ENCODE peak calls at places on chromosomes 4 and X, in eight cellular contexts. X, K, B, W, E, Q, Y and L are unnamed samples.

GRCh38 chrX:55623100-55623499 is at the start of gene FOXR2:
- DNase-seq in X (no peak), K (no peak), B (no peak), W (no peak), E (no peak), Q (no peak), Y (no peak), L (no peak)

GRCh38 chr4:143351149-143351691 is 14.5 kb downstream of the GAB1 start:
- DNase-seq in X (no peak), K (no peak), B (no peak), W (no peak), E (no peak), Q (no peak), Y (no peak), L (peak)

GRCh38 chr4:43456383-43456782 is 563.9 kb downstream of the GRXCR1 start:
- DNase-seq in X (no peak), K (peak), B (peak), W (peak), E (no peak), Q (no peak), Y (no peak), L (no peak)

GRCh38 chr4:140703463-140703862 is 52.7 kb downstream of the TBC1D9 start:
- DNase-seq in X (no peak), K (no peak), B (peak), W (peak), E (no peak), Q (no peak), Y (no peak), L (no peak)

GRCh38 chrX:25968920-25969319 is 169.2 kb upstream of the MAGEB18 start:
- DNase-seq in X (no peak), K (no peak), B (peak), W (peak), E (peak), Q (no peak), Y (no peak), L (peak)

GRCh38 chr4:184807797-184808718 is 17.7 kb downstream of the ACSL1 start:
- DNase-seq in X (no peak), K (no peak), B (peak), W (peak), E (no peak), Q (no peak), Y (no peak), L (no peak)

GRCh38 chr4:67291639-67292038 is 253.7 kb downstream of the CENPC start:
- DNase-seq in X (no peak), K (no peak), B (no peak), W (no peak), E (no peak), Q (no peak), Y (no peak), L (no peak)

GRCh38 chrX:45748443-45748842 is 547.8 kb upstream of the DIPK2B start:
- DNase-seq in X (no peak), K (no peak), B (peak), W (no peak), E (no peak), Q (no peak), Y (no peak), L (no peak)

GRCh38 chr4:21656832-21657231 is 291.7 kb downstream of the KCNIP4 start:
- DNase-seq in X (no peak), K (peak), B (peak), W (peak), E (no peak), Q (no peak), Y (no peak), L (no peak)

GRCh38 chr4:154626793-154627484 is 14.5 kb upstream of the FGG start:
- DNase-seq in X (peak), K (no peak), B (peak), W (peak), E (peak), Q (peak), Y (peak), L (peak)

GRCh38 chr4:67929447-67929846 is 33.8 kb downstream of the TMPRSS11A start:
- DNase-seq in X (no peak), K (no peak), B (peak), W (no peak), E (no peak), Q (no peak), Y (no peak), L (no peak)

GRCh38 chrX:149618871-149619270 is 12.7 kb downstream of the TMEM185A start:
- DNase-seq in X (no peak), K (no peak), B (no peak), W (no peak), E (no peak), Q (no peak), Y (no peak), L (no peak)

GRCh38 chr4:128565565-128566186 is 243.8 kb upstream of the JADE1 start:
- DNase-seq in X (peak), K (no peak), B (peak), W (peak), E (peak), Q (no peak), Y (peak), L (peak)

GRCh38 chr4:2290488-2290887 is 28.6 kb upstream of the MXD4 start:
- DNase-seq in X (no peak), K (no peak), B (no peak), W (no peak), E (no peak), Q (no peak), Y (no peak), L (no peak)

GRCh38 chrX:19747672-19748610 is 139.5 kb downstream of the SH3KBP1 start:
- DNase-seq in X (peak), K (no peak), B (no peak), W (no peak), E (no peak), Q (peak), Y (peak), L (no peak)

GRCh38 chr4:6282247-6282646 is 12.6 kb downstream of the WFS1 start:
- DNase-seq in X (no peak), K (no peak), B (peak), W (peak), E (no peak), Q (no peak), Y (no peak), L (no peak)

GRCh38 chr4:8525383-8526120 is 54.6 kb upstream of the GPR78 start:
- DNase-seq in X (no peak), K (no peak), B (peak), W (peak), E (no peak), Q (no peak), Y (no peak), L (no peak)

GRCh38 chrX:40938418-40938817 is 146.8 kb upstream of the USP9X start:
- DNase-seq in X (no peak), K (no peak), B (peak), W (no peak), E (no peak), Q (no peak), Y (no peak), L (no peak)

GRCh38 chr4:147284218-147284617 is 196.7 kb upstream of the EDNRA start:
- DNase-seq in X (no peak), K (no peak), B (peak), W (no peak), E (no peak), Q (no peak), Y (no peak), L (no peak)

GRCh38 chrX:153610834-153611209 is 11.9 kb upstream of the CCNQ start:
- DNase-seq in X (no peak), K (no peak), B (no peak), W (no peak), E (no peak), Q (no peak), Y (no peak), L (no peak)

GRCh38 chr4:105895609-105896460 is 564 bp downstream of the NPNT start:
- DNase-seq in X (peak), K (no peak), B (peak), W (no peak), E (peak), Q (no peak), Y (peak), L (peak)

GRCh38 chrX:33053001-33053400 is 158.3 kb downstream of the DMD start:
- DNase-seq in X (no peak), K (no peak), B (no peak), W (no peak), E (no peak), Q (no peak), Y (no peak), L (no peak)

GRCh38 chrX:53695901-53696300 is 9.4 kb upstream of the HUWE1 start:
- DNase-seq in X (no peak), K (no peak), B (no peak), W (no peak), E (no peak), Q (no peak), Y (no peak), L (peak)

GRCh38 chrX:13762015-13762414 is 27.5 kb downstream of the OFD1 start:
- DNase-seq in X (no peak), K (no peak), B (no peak), W (no peak), E (no peak), Q (no peak), Y (no peak), L (no peak)

GRCh38 chrX:78946178-78946896 is 1.1 kb downstream of the P2RY10 start:
- DNase-seq in X (no peak), K (no peak), B (no peak), W (no peak), E (no peak), Q (no peak), Y (no peak), L (no peak)

GRCh38 chr4:130356873-130357272 is 1260.9 kb downstream of the C4orf33 start:
- DNase-seq in X (no peak), K (no peak), B (no peak), W (no peak), E (no peak), Q (no peak), Y (no peak), L (no peak)

GRCh38 chrX:106615041-106615440 is 3.3 kb downstream of the RADX start:
- DNase-seq in X (no peak), K (no peak), B (no peak), W (no peak), E (no peak), Q (no peak), Y (no peak), L (no peak)

GRCh38 chr4:188403272-188403671 is 264.0 kb downstream of the TRIML1 start:
- DNase-seq in X (no peak), K (no peak), B (no peak), W (no peak), E (no peak), Q (no peak), Y (no peak), L (peak)

GRCh38 chrX:42680651-42681050 is 97.3 kb downstream of the PPP1R2C start:
- DNase-seq in X (no peak), K (no peak), B (peak), W (peak), E (peak), Q (no peak), Y (no peak), L (no peak)

GRCh38 chr4:4761128-4761991 is 98.1 kb upstream of the MSX1 start:
- DNase-seq in X (no peak), K (no peak), B (peak), W (no peak), E (peak), Q (no peak), Y (no peak), L (no peak)
- TF ChIP-seq CTCF in X (no peak), K (peak), B (peak), W (no peak), E (peak), Q (no peak), Y (no peak), L (peak)

GRCh38 chrX:17529349-17529748 is 154.3 kb downstream of the NHS start:
- DNase-seq in X (no peak), K (no peak), B (no peak), W (no peak), E (no peak), Q (no peak), Y (no peak), L (no peak)

GRCh38 chrX:17531500-17531899 is 156.5 kb downstream of the NHS start:
- DNase-seq in X (no peak), K (no peak), B (no peak), W (no peak), E (no peak), Q (no peak), Y (no peak), L (no peak)

GRCh38 chrX:17537652-17538301 is 162.8 kb downstream of the NHS start:
- DNase-seq in X (no peak), K (no peak), B (no peak), W (no peak), E (peak), Q (no peak), Y (peak), L (no peak)

GRCh38 chrX:17535229-17535628 is 160.2 kb downstream of the NHS start:
- DNase-seq in X (no peak), K (no peak), B (peak), W (peak), E (peak), Q (peak), Y (peak), L (no peak)
- TF ChIP-seq CTCF in X (peak), K (peak), B (peak), W (peak), E (peak), Q (no peak), Y (peak), L (no peak)

DNA sequence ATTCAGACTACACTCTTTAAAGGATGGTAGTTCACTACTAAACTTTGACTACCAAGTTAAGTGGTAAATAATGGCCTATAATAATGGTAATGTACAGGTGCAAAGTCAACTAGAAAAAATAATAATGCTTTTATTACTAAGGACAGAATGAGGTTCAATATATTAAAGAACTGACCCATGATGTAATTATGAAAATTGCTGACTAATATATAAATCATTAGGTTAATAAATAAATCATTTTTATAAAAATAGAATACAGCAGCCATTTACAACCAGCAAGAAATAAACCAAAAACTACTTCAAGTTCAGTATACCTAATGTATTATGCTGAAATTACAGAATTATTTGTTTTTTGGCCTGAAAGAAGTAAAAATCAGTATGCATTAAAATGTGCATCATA is 577.2 kb downstream of the PPARGC1A start:
- DNase-seq in X (no peak), K (no peak), B (no peak), W (no peak), E (no peak), Q (no peak), Y (no peak), L (no peak)
- TF ChIP-seq CTCF in X (no peak), K (no peak), B (no peak), W (no peak), E (no peak), Q (no peak), Y (no peak), L (no peak)

DNA sequence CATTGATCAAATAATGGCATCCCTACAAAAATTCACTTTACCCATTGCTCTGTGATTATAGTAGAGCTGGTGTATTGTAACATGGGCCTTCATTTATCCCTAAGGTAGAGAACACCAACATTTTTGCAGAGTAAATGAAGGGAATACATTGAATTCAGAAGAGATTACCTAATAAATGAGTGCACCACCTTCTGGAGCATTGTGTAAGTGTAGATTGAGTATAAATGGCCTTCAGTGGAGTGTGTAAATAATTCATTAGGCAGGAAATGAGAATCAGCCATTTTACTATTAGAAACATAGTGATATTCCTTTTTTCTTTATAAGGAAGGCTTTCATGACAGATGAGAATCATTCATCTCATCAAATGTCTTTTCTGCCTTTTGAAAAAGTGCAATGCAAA is 155.8 kb downstream of the FAM47B start:
- DNase-seq in X (no peak), K (no peak), B (peak), W (no peak), E (no peak), Q (no peak), Y (no peak), L (no peak)
- TF ChIP-seq CTCF in X (no peak), K (peak), B (no peak), W (no peak), E (no peak), Q (no peak), Y (no peak), L (no peak)

GRCh38 chrX:117996918-117997480 is 119.6 kb downstream of the KLHL13 start:
- DNase-seq in X (no peak), K (no peak), B (peak), W (peak), E (no peak), Q (no peak), Y (no peak), L (no peak)
- TF ChIP-seq CTCF in X (peak), K (peak), B (no peak), W (peak), E (no peak), Q (no peak), Y (peak), L (no peak)

GRCh38 chr4:132737344-132737743 is 411.8 kb upstream of the PCDH10 start:
- DNase-seq in X (no peak), K (no peak), B (no peak), W (no peak), E (no peak), Q (no peak), Y (no peak), L (peak)
- TF ChIP-seq CTCF in X (no peak), K (no peak), B (no peak), W (no peak), E (no peak), Q (no peak), Y (no peak), L (no peak)

GRCh38 chrX:81957318-81957717 is 755.4 kb downstream of the SH3BGRL start:
- DNase-seq in X (no peak), K (no peak), B (peak), W (no peak), E (no peak), Q (no peak), Y (no peak), L (no peak)

GRCh38 chrX:81957900-81958545 is 756.1 kb downstream of the SH3BGRL start:
- DNase-seq in X (no peak), K (no peak), B (no peak), W (no peak), E (no peak), Q (no peak), Y (no peak), L (no peak)
- TF ChIP-seq CTCF in X (peak), K (no peak), B (no peak), W (no peak), E (no peak), Q (no peak), Y (peak), L (peak)

DNA sequence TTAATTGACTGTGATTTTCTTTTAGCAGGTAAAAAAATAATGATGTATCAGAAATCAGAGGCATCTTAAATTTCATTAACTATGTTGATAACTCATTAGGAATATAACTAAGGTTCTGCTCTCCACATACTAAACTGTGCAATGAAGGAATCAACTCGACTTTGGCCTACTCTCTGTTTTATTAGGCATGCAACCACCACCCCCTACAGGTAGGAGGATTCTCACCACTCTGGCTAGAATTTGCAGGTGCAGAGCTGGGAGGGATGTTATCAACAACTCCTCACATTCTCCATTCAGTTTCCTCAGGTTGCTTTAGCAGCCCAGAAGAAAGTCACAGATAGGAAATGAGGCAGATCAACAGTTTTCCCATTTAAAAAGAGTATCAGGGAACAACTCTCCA is 160.1 kb downstream of the COX18 start:
- DNase-seq in X (no peak), K (no peak), B (no peak), W (no peak), E (peak), Q (no peak), Y (no peak), L (no peak)
- TF ChIP-seq CTCF in X (no peak), K (peak), B (no peak), W (no peak), E (no peak), Q (no peak), Y (no peak), L (peak)

DNA sequence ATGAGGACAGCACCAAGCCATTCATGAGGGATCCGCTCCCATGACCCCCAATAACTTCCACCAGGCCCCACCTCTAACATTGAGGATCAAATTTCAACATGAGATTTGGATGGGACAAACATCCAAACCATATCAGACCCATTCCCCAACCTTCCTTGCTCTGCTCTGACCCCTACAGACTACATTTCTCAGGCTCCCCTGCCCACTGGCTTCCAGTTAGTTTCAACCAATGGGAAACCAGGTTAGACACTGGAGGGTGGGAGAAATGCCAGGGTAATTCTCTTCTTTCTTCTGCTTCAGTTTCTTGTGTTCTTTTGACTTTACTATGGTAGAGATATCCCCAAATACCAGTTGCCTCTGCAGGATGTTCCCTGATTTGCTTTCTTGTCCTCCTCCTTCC is 125.7 kb downstream of the CLCN4 start:
- DNase-seq in X (no peak), K (no peak), B (no peak), W (no peak), E (no peak), Q (no peak), Y (no peak), L (no peak)
- TF ChIP-seq CTCF in X (no peak), K (no peak), B (no peak), W (no peak), E (no peak), Q (no peak), Y (no peak), L (no peak)

GRCh38 chr4:95362906-95363578 is 185.7 kb downstream of the UNC5C start:
- DNase-seq in X (no peak), K (no peak), B (no peak), W (peak), E (peak), Q (no peak), Y (no peak), L (peak)
- TF ChIP-seq CTCF in X (peak), K (no peak), B (no peak), W (no peak), E (peak), Q (no peak), Y (peak), L (no peak)